ENCODE peak calls at places on chromosomes 13 and 19, in nine cellular contexts. X is HCT116, W is GM12878, Z is right lobe of liver, P is A549, A is uterus, T is NB4, N is tibial nerve, M is K562. U is an unnamed sample.
A peak's percentile ranks its signal among the peaks of the same experiment; 100 is the strongest.

GRCh38 chr13:111006508-111007031 is 91.7 kb upstream of the ANKRD10 start:
- DNase-seq in M (peak; percentile 15), N (peak; percentile 66), W (no peak), X (no peak), P (no peak), T (no peak), Z (no peak), A (peak; percentile 80), U (peak; percentile 61)

GRCh38 chr19:372306-372890 is 27.8 kb upstream of the MIER2 start:
- DNase-seq in M (no peak), A (no peak), T (no peak), P (no peak), X (no peak), W (no peak), Z (no peak), N (no peak), U (no peak)

GRCh38 chr13:26132756-26133155 is 80.9 kb upstream of the SHISA2 start:
- DNase-seq in T (peak; percentile 19), P (no peak), M (no peak), N (no peak), A (no peak), Z (no peak), X (no peak), W (no peak), U (no peak)

GRCh38 chr19:41154060-41154459 is 39.0 kb upstream of the CYP2S1 start:
- DNase-seq in A (no peak), X (no peak), M (no peak), N (no peak), P (no peak), W (no peak), T (no peak), Z (no peak), U (no peak)

GRCh38 chr13:39037410-39037879 is 444 bp downstream of the PROSER1 start:
- DNase-seq in P (no peak), N (no peak), Z (no peak), T (no peak), A (no peak), W (no peak), X (no peak), M (no peak), U (peak; percentile 21)

GRCh38 chr13:97786510-97786909 is 167.0 kb upstream of the IPO5 start:
- DNase-seq in T (no peak), N (no peak), A (no peak), P (no peak), W (no peak), Z (no peak), X (no peak), M (no peak), U (no peak)

GRCh38 chr13:47546265-47546962 is 454.7 kb downstream of the SUCLA2 start:
- DNase-seq in X (no peak), A (no peak), P (no peak), M (no peak), W (no peak), Z (no peak), T (no peak), N (no peak), U (no peak)

GRCh38 chr19:31096047-31096446 is 253.2 kb downstream of the TSHZ3 start:
- DNase-seq in M (no peak), Z (no peak), N (no peak), X (no peak), T (no peak), P (no peak), A (no peak), W (no peak), U (no peak)

GRCh38 chr13:44402902-44403719 is 29.5 kb downstream of the SERP2 start:
- DNase-seq in W (no peak), Z (no peak), T (no peak), M (no peak), A (no peak), P (no peak), N (no peak), X (no peak), U (no peak)

GRCh38 chr19:10384580-10384979 is 4.2 kb upstream of the TYK2 start:
- DNase-seq in N (no peak), T (no peak), M (no peak), P (no peak), Z (no peak), X (no peak), A (no peak), W (no peak), U (no peak)

GRCh38 chr13:32098275-32098674 is 66.7 kb downstream of the FRY start:
- DNase-seq in M (no peak), N (no peak), T (peak; percentile 69), Z (no peak), X (no peak), A (no peak), W (no peak), P (no peak), U (no peak)

GRCh38 chr13:27194209-27194608 is 22.6 kb upstream of the USP12 start:
- DNase-seq in Z (no peak), A (no peak), X (no peak), T (no peak), W (no peak), N (no peak), M (no peak), P (no peak), U (no peak)

GRCh38 chr13:50085063-50085462 is 69.8 kb downstream of the KCNRG start:
- DNase-seq in X (no peak), T (peak; percentile 69), N (no peak), W (no peak), Z (no peak), M (no peak), A (no peak), P (peak; percentile 32), U (no peak)

GRCh38 chr13:65159803-65160202 is 2070.3 kb downstream of the PCDH9 start:
- DNase-seq in M (no peak), T (no peak), W (no peak), X (no peak), Z (no peak), A (no peak), P (no peak), N (no peak), U (no peak)

GRCh38 chr13:61706899-61707298 is 291.2 kb upstream of the PCDH20 start:
- DNase-seq in N (no peak), P (no peak), X (no peak), W (no peak), M (no peak), A (no peak), Z (no peak), T (no peak), U (no peak)

DNA sequence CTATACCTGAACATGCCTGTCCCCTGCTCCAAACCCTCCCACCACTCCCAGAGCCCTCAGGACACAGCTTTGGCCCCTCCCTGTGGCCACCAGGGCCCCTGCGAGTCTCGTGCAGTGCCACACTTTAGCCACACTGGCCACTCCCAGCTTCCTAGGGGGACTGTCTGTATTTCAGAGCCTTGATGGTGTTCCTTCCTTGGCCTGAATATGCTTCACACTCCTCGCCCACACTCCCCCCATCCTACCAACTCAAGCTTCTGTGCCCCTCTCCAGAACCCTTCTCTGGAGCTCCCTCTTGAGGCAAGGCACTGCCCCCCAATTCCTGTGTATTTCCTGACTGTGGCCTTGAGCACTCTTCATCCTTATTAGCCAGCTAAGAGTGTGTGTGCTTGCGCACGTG is 80.2 kb downstream of the DPF1 start:
- DNase-seq in A (no peak), M (no peak), N (no peak), Z (no peak), W (no peak), T (peak; percentile 20), X (no peak), P (peak; percentile 40), U (no peak)
- TF ChIP-seq CTCF in A (no peak), M (peak; percentile 62), N (no peak), Z (no peak), W (peak; percentile 30), T (peak; percentile 15), X (peak; percentile 44), P (peak; percentile 51), U (no peak)

GRCh38 chr19:18278521-18279265 is 2.7 kb downstream of the JUND start:
- DNase-seq in N (no peak), M (no peak), Z (no peak), P (peak; percentile 44), T (peak; percentile 45), W (no peak), X (no peak), A (no peak), U (no peak)
- TF ChIP-seq POLR2A in N (no peak), M (peak; percentile 32), Z (no peak), P (no peak), T (no peak), W (peak; percentile 57), X (no peak), A (no peak), U (no peak)

GRCh38 chr19:18590273-18591272 is 2.0 kb downstream of the REX1BD start:
- DNase-seq in Z (no peak), P (peak; percentile 94), X (peak; percentile 96), A (no peak), T (no peak), M (peak; percentile 74), N (peak; percentile 51), W (no peak), U (no peak)
- TF ChIP-seq CTCF in Z (no peak), P (peak; percentile 44), X (peak; percentile 95), A (no peak), T (no peak), M (peak; percentile 76), N (no peak), W (peak; percentile 16), U (no peak)

DNA sequence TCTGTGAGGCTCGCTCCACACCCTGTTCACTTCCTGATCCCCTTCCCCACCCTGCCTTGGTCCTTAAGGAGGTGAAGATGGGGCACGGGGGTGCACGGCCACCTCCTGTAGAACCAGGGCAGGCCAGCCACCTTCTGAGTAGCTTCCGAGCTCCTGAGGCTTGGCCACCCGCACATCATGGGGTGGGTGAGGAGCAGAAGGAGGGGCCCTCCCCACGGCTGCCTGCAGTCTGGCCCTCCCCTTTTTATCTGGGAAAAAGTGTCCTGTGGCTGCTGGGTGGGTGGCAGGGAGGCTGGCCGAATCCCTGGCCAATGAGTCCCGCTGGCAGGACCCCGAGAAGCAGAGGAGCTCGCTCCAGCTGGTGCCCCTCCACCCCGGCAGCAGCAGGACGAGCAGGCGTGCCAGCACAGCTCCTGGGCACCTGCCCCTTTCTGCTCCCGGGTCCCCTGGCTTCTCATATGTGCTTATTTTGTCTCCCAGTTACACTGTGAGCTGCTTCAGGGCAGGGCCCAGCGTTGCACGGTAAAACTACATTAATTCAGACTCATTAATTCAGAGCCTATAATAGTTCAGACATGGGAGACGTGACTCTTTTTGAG is 135.0 kb downstream of the KDM4B start:
- DNase-seq in M (no peak), P (no peak), X (no peak), Z (no peak), W (no peak), N (no peak), T (no peak), A (no peak), U (no peak)
- TF ChIP-seq POLR2A in M (no peak), P (no peak), X (no peak), Z (no peak), W (no peak), N (no peak), T (no peak), A (no peak), U (no peak)